ENCODE peak calls at places on chromosomes 11 and 22, in four cellular contexts. T is K562, B is A549, U is HepG2. F is an unnamed sample.

GRCh38 chr11:116733959-116734517 is 38.7 kb downstream of the BUD13 start:
- DNase-seq in T (no peak), B (no peak), U (no peak), F (no peak)

GRCh38 chr22:25186140-25186539 is 13.5 kb upstream of the CRYBB3 start:
- DNase-seq in T (no peak), B (no peak), U (no peak), F (no peak)

GRCh38 chr11:45100338-45100737 is 46.1 kb upstream of the PRDM11 start:
- DNase-seq in T (peak), B (peak), U (no peak), F (no peak)

GRCh38 chr11:45169310-45170072 is 23.1 kb downstream of the PRDM11 start:
- DNase-seq in T (no peak), B (no peak), U (no peak), F (no peak)

GRCh38 chr22:43164636-43165035 is 13.3 kb downstream of the TSPO start:
- DNase-seq in T (no peak), B (no peak), U (no peak), F (no peak)

GRCh38 chr22:32676196-32676595 is 125.3 kb upstream of the TIMP3 start:
- DNase-seq in T (no peak), B (no peak), U (no peak), F (no peak)

GRCh38 chr11:45252877-45253276 is 33.3 kb downstream of the SYT13 start:
- DNase-seq in T (no peak), B (no peak), U (no peak), F (no peak)

GRCh38 chr11:130121430-130121978 is 38.1 kb upstream of the ST14 start:
- DNase-seq in T (no peak), B (no peak), U (no peak), F (no peak)

GRCh38 chr11:9672918-9673317 is 9.0 kb downstream of the SWAP70 start:
- DNase-seq in T (no peak), B (no peak), U (no peak), F (no peak)

GRCh38 chr11:110022548-110022947 is 70.6 kb upstream of the ZC3H12C start:
- DNase-seq in T (no peak), B (no peak), U (no peak), F (no peak)

GRCh38 chr22:47172771-47173534 is 410.5 kb downstream of the TBC1D22A start:
- DNase-seq in T (no peak), B (no peak), U (no peak), F (peak)

GRCh38 chr11:37907461-37908223 is 1309.6 kb upstream of the RAG2 start:
- DNase-seq in T (no peak), B (no peak), U (no peak), F (no peak)

GRCh38 chr11:6667733-6668374 is 12.2 kb upstream of the DCHS1 start:
- DNase-seq in T (peak), B (no peak), U (peak), F (no peak)

GRCh38 chr11:10581481-10582019 is 13.1 kb upstream of the LYVE1 start:
- DNase-seq in T (no peak), B (no peak), U (no peak), F (no peak)

GRCh38 chr11:12281571-12282478 is 95.5 kb upstream of the PARVA start:
- DNase-seq in T (peak), B (peak), U (peak), F (peak)
- TF ChIP-seq CTCF in T (peak), B (peak), U (peak), F (peak)

GRCh38 chr11:118953265-118953664 is 2.8 kb upstream of the UPK2 start:
- DNase-seq in T (no peak), B (no peak), U (no peak), F (peak)

GRCh38 chr11:118947091-118947490 is 9.0 kb upstream of the UPK2 start:
- DNase-seq in T (no peak), B (no peak), U (no peak), F (no peak)

GRCh38 chr11:118947999-118948398 is 8.1 kb upstream of the UPK2 start:
- DNase-seq in T (no peak), B (no peak), U (no peak), F (no peak)
- TF ChIP-seq NR3C1 in T (no peak), B (no peak), U (no peak), F (no peak)

GRCh38 chr11:20131744-20132666 is 28.3 kb downstream of the DBX1 start:
- DNase-seq in T (peak), B (peak), U (peak), F (peak)

GRCh38 chr11:20137637-20138036 is 22.6 kb downstream of the DBX1 start:
- DNase-seq in T (no peak), B (no peak), U (no peak), F (no peak)

GRCh38 chr11:20127671-20128527 is 32.4 kb downstream of the DBX1 start:
- DNase-seq in T (peak), B (peak), U (peak), F (peak)

GRCh38 chr11:20134991-20135736 is 25.1 kb downstream of the DBX1 start:
- DNase-seq in T (no peak), B (no peak), U (no peak), F (no peak)

DNA sequence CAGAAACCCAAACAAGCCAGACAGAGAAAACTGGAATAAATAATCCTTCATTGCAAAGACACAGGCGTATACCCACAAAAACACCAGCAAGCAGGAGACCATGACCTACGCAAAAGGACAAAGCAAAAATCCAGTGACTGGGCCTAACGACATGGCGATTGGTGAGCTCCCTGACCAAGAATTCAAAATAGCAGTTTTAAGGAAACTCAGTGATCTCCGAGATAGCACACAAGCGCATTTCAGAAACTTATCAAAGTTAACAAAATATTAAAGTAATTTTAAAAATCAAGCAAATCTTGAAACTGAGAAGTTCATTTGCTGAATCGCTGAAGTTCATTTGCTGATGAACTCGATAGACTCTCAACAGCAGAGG is 27.6 kb downstream of the DBX1 start:
- DNase-seq in T (no peak), B (no peak), U (no peak), F (no peak)
- TF ChIP-seq CTCF in T (no peak), B (no peak), U (no peak), F (peak)

GRCh38 chr11:113685650-113686349 is 20.3 kb downstream of the TMPRSS5 start:
- DNase-seq in T (no peak), B (no peak), U (no peak), F (no peak)
- TF ChIP-seq NR3C1 in T (no peak), B (no peak), U (no peak), F (no peak)